ENCODE peak calls at places on chromosomes 6 and 20, in ten cellular contexts. G is H9; T is foreskin melanocyte; V is activated naive CD4-positive, alpha-beta T cell treated with anti-CD3 and anti-CD28 coated beads, Interleukin-2, amount 50 U/mL, for 16 hours; D is activated CD8-positive, alpha-beta memory T cell treated with anti-CD3 and anti-CD28 coated beads, Interleukin-2, amount 50 U/mL, for 48 hours; K is activated T-cell treated with anti-CD3 and anti-CD28 coated beads, Interleukin-2, amount 50 U/mL, for 72 hours; B is ELF-1; Y is effector memory CD8-positive, alpha-beta T cell; R is dermis blood vessel endothelial cell; X is NCI-H2171 treated with DMSO at 0.1 percent for 48 hours. M is an unnamed sample.

GRCh38 chr6:81981812-81982211 is 229.3 kb upstream of the TENT5A start:
- DNase-seq in G (no peak), T (no peak), V (no peak), D (no peak), K (no peak), B (no peak), Y (no peak), R (peak), X (no peak), M (no peak)

GRCh38 chr6:82385961-82386360 is 22.3 kb downstream of the TPBG start:
- DNase-seq in G (no peak), T (no peak), V (no peak), D (no peak), K (no peak), B (no peak), Y (no peak), R (no peak), X (no peak), M (no peak)

GRCh38 chr20:19784511-19785172 is 26.6 kb downstream of the RIN2 start:
- DNase-seq in G (peak), T (peak), V (no peak), D (no peak), K (peak), B (peak), Y (no peak), R (peak), X (peak), M (peak)

GRCh38 chr20:11553603-11554002 is 364.1 kb upstream of the BTBD3 start:
- DNase-seq in G (no peak), T (no peak), V (no peak), D (no peak), K (no peak), B (no peak), Y (no peak), R (peak), X (peak), M (peak)

GRCh38 chr6:162153991-162154390 is 573.6 kb downstream of the PRKN start:
- DNase-seq in G (no peak), T (no peak), V (no peak), D (no peak), K (no peak), B (no peak), Y (no peak), R (no peak), X (no peak), M (no peak)

GRCh38 chr6:138622967-138623366 is 123.7 kb upstream of the NHSL1 start:
- DNase-seq in G (no peak), T (no peak), V (no peak), D (no peak), K (no peak), B (no peak), Y (no peak), R (peak), X (no peak), M (no peak)

GRCh38 chr6:19159087-19159486 is 678.1 kb upstream of the ID4 start:
- DNase-seq in G (no peak), T (no peak), V (no peak), D (no peak), K (no peak), B (no peak), Y (no peak), R (no peak), X (no peak), M (no peak)

GRCh38 chr6:56757585-56757984 is 114.9 kb upstream of the DST start:
- DNase-seq in G (no peak), T (peak), V (no peak), D (no peak), K (no peak), B (no peak), Y (no peak), R (peak), X (no peak), M (peak)

GRCh38 chr6:17107768-17108325 is 6.0 kb downstream of the STMND1 start:
- DNase-seq in G (no peak), T (no peak), V (no peak), D (no peak), K (no peak), B (no peak), Y (no peak), R (no peak), X (no peak), M (no peak)

GRCh38 chr6:45970326-45970725 is 45.3 kb downstream of the CLIC5 start:
- DNase-seq in G (no peak), T (no peak), V (no peak), D (no peak), K (no peak), B (no peak), Y (no peak), R (no peak), X (no peak), M (peak)

GRCh38 chr20:46332373-46333135 is 24.3 kb upstream of the CDH22 start:
- DNase-seq in G (no peak), T (no peak), V (no peak), D (no peak), K (no peak), B (no peak), Y (no peak), R (no peak), X (peak), M (no peak)

GRCh38 chr6:30752164-30752927 is 8.0 kb upstream of the IER3 start:
- DNase-seq in G (no peak), T (peak), V (no peak), D (no peak), K (no peak), B (peak), Y (no peak), R (peak), X (peak), M (peak)

GRCh38 chr6:93366506-93366905 is 52.9 kb downstream of the EPHA7 start:
- DNase-seq in G (no peak), T (no peak), V (no peak), D (no peak), K (no peak), B (no peak), Y (no peak), R (no peak), X (no peak), M (no peak)

GRCh38 chr6:122790740-122791679 is 2.0 kb downstream of the SMPDL3A start:
- DNase-seq in G (no peak), T (no peak), V (no peak), D (no peak), K (no peak), B (no peak), Y (no peak), R (no peak), X (no peak), M (no peak)

GRCh38 chr6:113642714-113643442 is 214.3 kb upstream of the MARCKS start:
- DNase-seq in G (no peak), T (no peak), V (no peak), D (no peak), K (no peak), B (peak), Y (no peak), R (peak), X (peak), M (no peak)

GRCh38 chr20:36460648-36461599 is 80.4 kb upstream of the MYL9 start:
- DNase-seq in G (peak), T (peak), V (peak), D (peak), K (peak), B (peak), Y (peak), R (peak), X (peak), M (peak)

GRCh38 chr6:81485395-81485794 is 267.1 kb downstream of the TENT5A start:
- DNase-seq in G (no peak), T (no peak), V (no peak), D (no peak), K (no peak), B (no peak), Y (no peak), R (no peak), X (no peak), M (peak)

GRCh38 chr20:59121714-59122376 is 41.8 kb upstream of the ZNF831 start:
- DNase-seq in G (peak), T (no peak), V (no peak), D (no peak), K (no peak), B (peak), Y (no peak), R (no peak), X (no peak), M (no peak)

GRCh38 chr6:126054802-126055201 is 68.5 kb downstream of the TRMT11 start:
- DNase-seq in G (no peak), T (no peak), V (no peak), D (no peak), K (no peak), B (no peak), Y (no peak), R (no peak), X (no peak), M (no peak)

GRCh38 chr6:143745160-143746133 is 67.7 kb downstream of the PHACTR2 start:
- DNase-seq in G (peak), T (no peak), V (no peak), D (no peak), K (no peak), B (peak), Y (no peak), R (peak), X (peak), M (peak)

GRCh38 chr20:64109390-64109747 is 2.0 kb upstream of the NPBWR2 start:
- DNase-seq in G (no peak), T (no peak), V (no peak), D (no peak), K (no peak), B (no peak), Y (no peak), R (no peak), X (no peak), M (no peak)

GRCh38 chr20:48760403-48760889 is 67.4 kb downstream of the PREX1 start:
- DNase-seq in G (no peak), T (no peak), V (peak), D (peak), K (peak), B (no peak), Y (peak), R (peak), X (no peak), M (peak)

GRCh38 chr20:53510704-53511103 is 82.9 kb downstream of the ZNF217 start:
- DNase-seq in G (no peak), T (no peak), V (no peak), D (peak), K (no peak), B (no peak), Y (no peak), R (no peak), X (no peak), M (no peak)

GRCh38 chr6:13454286-13455221 is 32.8 kb downstream of the GFOD1 start:
- DNase-seq in G (no peak), T (peak), V (peak), D (peak), K (peak), B (no peak), Y (peak), R (peak), X (peak), M (peak)

GRCh38 chr20:21550587-21550986 is 36.7 kb upstream of the NKX2-2 start:
- DNase-seq in G (no peak), T (no peak), V (no peak), D (no peak), K (no peak), B (no peak), Y (no peak), R (no peak), X (no peak), M (no peak)

GRCh38 chr20:62069741-62070216 is 4.1 kb upstream of the TAF4 start:
- DNase-seq in G (no peak), T (no peak), V (no peak), D (no peak), K (no peak), B (no peak), Y (no peak), R (no peak), X (no peak), M (no peak)

GRCh38 chr20:23606652-23607049 is 934 bp upstream of the CST9 start:
- DNase-seq in G (peak), T (peak), V (peak), D (peak), K (peak), B (peak), Y (peak), R (peak), X (peak), M (peak)

GRCh38 chr6:133423242-133423641 is 182.1 kb downstream of the EYA4 start:
- DNase-seq in G (no peak), T (no peak), V (no peak), D (no peak), K (no peak), B (no peak), Y (no peak), R (no peak), X (no peak), M (no peak)

GRCh38 chr6:155765275-155766194 is 309.9 kb upstream of the NOX3 start:
- DNase-seq in G (no peak), T (no peak), V (no peak), D (no peak), K (no peak), B (no peak), Y (no peak), R (peak), X (no peak), M (no peak)

GRCh38 chr6:82924799-82925535 is 140.7 kb downstream of the UBE3D start:
- DNase-seq in G (no peak), T (no peak), V (no peak), D (no peak), K (no peak), B (no peak), Y (no peak), R (no peak), X (no peak), M (no peak)

GRCh38 chr6:16420715-16421461 is 182.5 kb downstream of the GMPR start:
- DNase-seq in G (no peak), T (no peak), V (peak), D (no peak), K (peak), B (no peak), Y (peak), R (no peak), X (no peak), M (peak)

GRCh38 chr20:56363491-56363890 is 4.7 kb downstream of the FAM210B start:
- DNase-seq in G (no peak), T (no peak), V (no peak), D (no peak), K (no peak), B (no peak), Y (no peak), R (no peak), X (no peak), M (no peak)

GRCh38 chr6:129701721-129702455 is 8.1 kb downstream of the ARHGAP18 start:
- DNase-seq in G (no peak), T (no peak), V (no peak), D (no peak), K (no peak), B (no peak), Y (no peak), R (peak), X (no peak), M (no peak)

M was measured in pons.